ENCODE peak calls at places on chromosome 10, in ten cellular contexts. E, N, J, X, Z, C, Y, D, O and L are unnamed samples.

GRCh38 chr10:22657028-22657427 is 57.4 kb downstream of the PIP4K2A start:
- DNase-seq in E (no peak), N (no peak), J (no peak), X (no peak), Z (no peak), C (no peak), Y (no peak), D (no peak), O (no peak), L (no peak)

GRCh38 chr10:112115781-112116385 is 67.7 kb downstream of the GPAM start:
- DNase-seq in E (peak; percentile 55), N (peak; percentile 23), J (peak; percentile 46), X (peak; percentile 69), Z (peak; percentile 72), C (peak; percentile 44), Y (peak; percentile 58), D (peak; percentile 38), O (peak; percentile 43), L (peak; percentile 39)

GRCh38 chr10:94349327-94349726 is 13.4 kb downstream of the NOC3L start:
- DNase-seq in E (no peak), N (no peak), J (no peak), X (no peak), Z (peak; percentile 16), C (no peak), Y (no peak), D (no peak), O (no peak), L (no peak)

GRCh38 chr10:115092258-115092554 is 959 bp upstream of the ATRNL1 start:
- DNase-seq in E (no peak), N (no peak), J (no peak), X (peak; percentile 1), Z (no peak), C (no peak), Y (no peak), D (no peak), O (no peak), L (no peak)

GRCh38 chr10:11339013-11339412 is 272.4 kb downstream of the USP6NL start:
- DNase-seq in E (no peak), N (no peak), J (no peak), X (no peak), Z (no peak), C (no peak), Y (no peak), D (no peak), O (no peak), L (no peak)

GRCh38 chr10:71687480-71687879 is 32.1 kb downstream of the C10orf105 start:
- DNase-seq in E (no peak), N (no peak), J (no peak), X (no peak), Z (no peak), C (no peak), Y (no peak), D (no peak), O (no peak), L (no peak)

GRCh38 chr10:6025683-6026225 is 36.4 kb downstream of the IL2RA start:
- DNase-seq in E (no peak), N (no peak), J (no peak), X (no peak), Z (no peak), C (no peak), Y (no peak), D (no peak), O (no peak), L (peak; percentile 0)

GRCh38 chr10:84293574-84294016 is 34.8 kb upstream of the CCSER2 start:
- DNase-seq in E (no peak), N (no peak), J (no peak), X (peak; percentile 31), Z (peak; percentile 93), C (peak; percentile 92), Y (peak; percentile 86), D (no peak), O (no peak), L (no peak)

GRCh38 chr10:116464257-116464656 is 36.6 kb downstream of the PNLIPRP3 start:
- DNase-seq in E (no peak), N (no peak), J (no peak), X (no peak), Z (no peak), C (no peak), Y (no peak), D (no peak), O (no peak), L (no peak)

GRCh38 chr10:79413196-79413595 is 32.2 kb downstream of the ZCCHC24 start:
- DNase-seq in E (no peak), N (no peak), J (no peak), X (no peak), Z (peak; percentile 24), C (peak; percentile 59), Y (no peak), D (no peak), O (peak; percentile 51), L (no peak)

GRCh38 chr10:14953452-14954000 is 370 bp downstream of the DCLRE1C start:
- DNase-seq in E (no peak), N (peak; percentile 21), J (peak; percentile 57), X (peak; percentile 55), Z (peak; percentile 61), C (peak; percentile 76), Y (no peak), D (peak; percentile 55), O (no peak), L (peak; percentile 45)

GRCh38 chr10:87818505-87819273 is 663 bp upstream of the ATAD1 start:
- DNase-seq in E (no peak), N (peak; percentile 68), J (peak; percentile 30), X (peak; percentile 27), Z (peak; percentile 89), C (peak; percentile 37), Y (peak; percentile 56), D (no peak), O (peak; percentile 49), L (peak; percentile 34)

DNA sequence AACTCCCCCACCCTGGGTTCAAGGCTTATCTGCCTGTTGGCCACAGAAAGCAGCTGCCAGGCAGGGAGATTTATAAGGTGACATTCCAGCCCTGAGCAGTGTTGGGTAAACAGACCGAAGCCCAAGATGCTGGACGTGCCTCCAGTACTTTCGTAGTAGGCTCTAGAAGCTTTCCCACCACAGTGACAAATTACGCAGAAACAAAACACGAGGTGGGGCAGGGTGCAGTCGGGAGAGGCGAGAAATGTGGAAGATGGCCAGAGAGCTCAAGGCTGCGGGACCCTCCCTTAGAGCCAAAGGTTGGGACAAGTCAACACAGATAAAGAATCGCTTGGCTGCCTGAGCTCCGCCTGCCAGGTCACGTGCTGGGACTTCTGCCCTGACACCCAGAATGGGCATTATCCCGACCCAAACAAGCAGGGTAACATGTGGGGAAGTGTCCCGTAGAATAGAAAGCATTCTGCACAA is 41.0 kb downstream of the CCDC3 start:
- DNase-seq in E (peak; percentile 6), N (no peak), J (no peak), X (no peak), Z (no peak), C (no peak), Y (no peak), D (peak; percentile 90), O (peak; percentile 38), L (no peak)
- H3K4me3 ChIP-seq in E (no peak overlapping the region), N (no peak overlapping the region), J (no peak overlapping the region), X (no peak overlapping the region), Z (no peak overlapping the region), C (no peak overlapping the region), Y (no peak overlapping the region), D (peak overlapping the region; percentile 30), O (no peak overlapping the region), L (no peak overlapping the region)

GRCh38 chr10:2362331-2362730 is 625.0 kb upstream of the ADARB2 start:
- DNase-seq in E (no peak), N (no peak), J (no peak), X (no peak), Z (no peak), C (no peak), Y (no peak), D (no peak), O (no peak), L (no peak)

GRCh38 chr10:2367083-2367482 is 629.8 kb upstream of the ADARB2 start:
- DNase-seq in E (no peak), N (no peak), J (no peak), X (no peak), Z (no peak), C (no peak), Y (no peak), D (no peak), O (no peak), L (no peak)

GRCh38 chr10:2366532-2366931 is 629.2 kb upstream of the ADARB2 start:
- DNase-seq in E (no peak), N (no peak), J (no peak), X (no peak), Z (no peak), C (no peak), Y (no peak), D (no peak), O (no peak), L (no peak)
- H3K27ac ChIP-seq in E (no peak overlapping the region), N (no peak overlapping the region), J (no peak overlapping the region), X (no peak overlapping the region), Z (no peak overlapping the region), C (no peak overlapping the region), Y (no peak overlapping the region), D (no peak overlapping the region), O (no peak overlapping the region), L (no peak overlapping the region)

GRCh38 chr10:101042118-101042517 is 11.1 kb downstream of the SFXN3 start:
- DNase-seq in E (no peak), N (no peak), J (no peak), X (no peak), Z (no peak), C (no peak), Y (no peak), D (no peak), O (no peak), L (no peak)
- H3K4me3 ChIP-seq in E (peak overlapping the region; percentile 51), N (no peak overlapping the region), J (peak overlapping the region; percentile 47), X (peak overlapping the region; percentile 31), Z (no peak overlapping the region), C (no peak overlapping the region), Y (peak overlapping the region; percentile 29), D (peak overlapping the region; percentile 60), O (no peak overlapping the region), L (no peak overlapping the region)

GRCh38 chr10:12684784-12685183 is 316.7 kb downstream of the CCDC3 start:
- DNase-seq in E (no peak), N (no peak), J (no peak), X (no peak), Z (no peak), C (no peak), Y (no peak), D (no peak), O (no peak), L (no peak)

GRCh38 chr10:12679636-12680035 is 321.9 kb downstream of the CCDC3 start:
- DNase-seq in E (no peak), N (no peak), J (no peak), X (no peak), Z (no peak), C (no peak), Y (no peak), D (no peak), O (no peak), L (no peak)

GRCh38 chr10:12685261-12685861 is 316.2 kb downstream of the CCDC3 start:
- DNase-seq in E (no peak), N (no peak), J (no peak), X (no peak), Z (no peak), C (no peak), Y (no peak), D (no peak), O (no peak), L (no peak)

DNA sequence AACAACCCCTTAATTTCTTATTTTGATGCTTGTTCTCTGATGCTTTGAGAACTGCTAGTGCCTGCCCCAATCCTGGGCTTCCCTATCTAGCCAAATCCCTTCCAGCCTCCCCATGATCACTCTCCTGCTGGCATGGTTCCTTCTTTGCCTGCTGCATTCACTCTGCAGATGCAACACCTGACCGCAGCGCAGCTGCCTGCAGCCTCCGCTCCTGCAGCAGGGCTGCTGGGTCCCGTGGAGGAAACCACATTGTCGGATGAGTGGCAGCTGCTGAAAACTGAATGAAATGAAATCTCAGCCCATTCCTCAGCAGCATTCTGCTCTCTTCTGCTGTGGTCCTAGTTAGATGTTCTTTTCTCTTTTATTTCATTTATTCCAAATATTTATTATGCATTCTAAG is 320.3 kb downstream of the CCDC3 start:
- DNase-seq in E (no peak), N (peak; percentile 7), J (no peak), X (no peak), Z (no peak), C (no peak), Y (peak; percentile 82), D (no peak), O (no peak), L (no peak)
- H3K27ac ChIP-seq in E (no peak overlapping the region), N (no peak overlapping the region), J (peak overlapping the region; percentile 5), X (no peak overlapping the region), Z (no peak overlapping the region), C (no peak overlapping the region), Y (peak overlapping the region; percentile 13), D (no peak overlapping the region), O (no peak overlapping the region), L (no peak overlapping the region)